ENCODE peak calls at places on chromosome 17, in five cellular contexts. T is substantia nigra; C is CMK; D is activated CD8-positive, alpha-beta memory T cell treated with anti-CD3 and anti-CD28 coated beads, Interleukin-2, amount 50 U/mL, for 48 hours; H is iris pigment epithelial cell. X is an unnamed sample.

GRCh38 chr17:38464723-38465419 is 36.6 kb downstream of the ARHGAP23 start:
- DNase-seq in H (peak), C (no peak), D (no peak), T (peak), X (peak)

GRCh38 chr17:44318077-44318892 is 6.3 kb downstream of the SLC25A39 start:
- DNase-seq in T (no peak), D (no peak), H (no peak), C (no peak), X (no peak)

GRCh38 chr17:55089955-55090573 is 121.5 kb downstream of the STXBP4 start:
- DNase-seq in C (no peak), D (no peak), H (peak), T (no peak), X (no peak)

GRCh38 chr17:5788266-5788900 is 204.1 kb upstream of the NLRP1 start:
- DNase-seq in D (no peak), T (no peak), C (no peak), H (peak), X (no peak)

GRCh38 chr17:35432176-35433074 is at the start of gene SLFN12:
- DNase-seq in C (no peak), T (no peak), H (peak), D (peak), X (no peak)

GRCh38 chr17:72305964-72306551 is 185.2 kb downstream of the SOX9 start:
- DNase-seq in T (no peak), C (no peak), H (peak), D (no peak), X (no peak)

GRCh38 chr17:38435795-38436194 is 7.5 kb downstream of the ARHGAP23 start:
- DNase-seq in T (no peak), H (no peak), D (no peak), C (no peak), X (no peak)

GRCh38 chr17:82065638-82066303 is at the start of gene DUS1L:
- DNase-seq in C (peak), H (peak), T (peak), D (peak), X (peak)

GRCh38 chr17:75652934-75653549 is 13.9 kb downstream of the RECQL5 start:
- DNase-seq in D (no peak), T (no peak), C (no peak), H (peak), X (no peak)

GRCh38 chr17:79629548-79630049 is 18.7 kb upstream of the RBFOX3 start:
- DNase-seq in D (no peak), C (no peak), T (no peak), H (no peak), X (no peak)

GRCh38 chr17:59565959-59566324 is 532 bp downstream of the DHX40 start:
- DNase-seq in C (no peak), D (peak), H (peak), T (peak), X (peak)

GRCh38 chr17:40443196-40443987 is at the start of gene IGFBP4:
- DNase-seq in D (peak), H (peak), T (peak), C (no peak), X (peak)

GRCh38 chr17:42312285-42313130 is 24.2 kb downstream of the STAT5A start:
- DNase-seq in T (peak), C (peak), D (peak), H (peak), X (peak)

GRCh38 chr17:76458580-76459490 is 5.9 kb upstream of the UBE2O start:
- DNase-seq in H (peak), D (no peak), T (peak), C (no peak), X (peak)

GRCh38 chr17:64662774-64663367 is 764 bp upstream of the SMURF2 start:
- DNase-seq in T (no peak), H (no peak), D (no peak), C (no peak), X (no peak)

GRCh38 chr17:10756146-10756545 is 26.3 kb upstream of the TMEM220 start:
- DNase-seq in D (no peak), H (no peak), T (no peak), C (no peak), X (no peak)

GRCh38 chr17:41118721-41119120 is 548 bp upstream of the KRTAP4-11 start:
- DNase-seq in T (no peak), D (no peak), H (no peak), C (no peak), X (no peak)

GRCh38 chr17:79797492-79798295 is 817 bp upstream of the CBX8 start:
- DNase-seq in C (no peak), T (no peak), H (no peak), D (no peak), X (no peak)

GRCh38 chr17:78172284-78173024 is 4.1 kb downstream of the SYNGR2 start:
- DNase-seq in D (no peak), C (no peak), T (no peak), H (no peak), X (no peak)

GRCh38 chr17:7440113-7440822 is 956 bp downstream of the FGF11 start:
- DNase-seq in D (peak), C (no peak), T (no peak), H (no peak), X (no peak)

GRCh38 chr17:82367724-82368524 is 3.6 kb upstream of the UTS2R start:
- DNase-seq in D (no peak), C (peak), H (no peak), T (no peak), X (no peak)

GRCh38 chr17:40678902-40679522 is 14.0 kb upstream of the KRT222 start:
- DNase-seq in D (no peak), T (no peak), C (no peak), H (no peak), X (no peak)

GRCh38 chr17:73307130-73307529 is 4.7 kb downstream of the CDC42EP4 start:
- DNase-seq in D (no peak), H (no peak), C (no peak), T (no peak), X (peak)

GRCh38 chr17:29291163-29291752 is 2.7 kb downstream of the NUFIP2 start:
- DNase-seq in D (no peak), T (no peak), C (no peak), H (peak), X (no peak)